ENCODE peak calls at places on chromosomes 7 and 10, in five cellular contexts. One of them, this sample, is unnamed. For H4K20me1, the result is how much of the 10 kb centered on the place peaks cover.

GRCh38 chr10:115321360-115321759 is 228.2 kb downstream of the ATRNL1 start:
- DNase-seq in K562: no peak
- DNase-seq in GM12878: peak
- DNase-seq in H1: no peak
- DNase-seq in HepG2: no peak
- DNase-seq in this sample: no peak

GRCh38 chr10:93357680-93358079 is 124.5 kb downstream of the MYOF start:
- DNase-seq in HepG2: peak
- DNase-seq in K562: peak
- DNase-seq in GM12878: no peak
- DNase-seq in H1: no peak
- DNase-seq in this sample: no peak

GRCh38 chr10:28246023-28246422 is 56.8 kb downstream of the MPP7 start:
- DNase-seq in H1: no peak
- DNase-seq in GM12878: no peak
- DNase-seq in HepG2: no peak
- DNase-seq in K562: no peak
- DNase-seq in this sample: no peak

GRCh38 chr10:80319318-80319717 is 29.9 kb upstream of the MAT1A start:
- DNase-seq in GM12878: no peak
- DNase-seq in HepG2: no peak
- DNase-seq in H1: no peak
- DNase-seq in K562: no peak
- DNase-seq in this sample: no peak

GRCh38 chr10:77391605-77392235 is 245.9 kb downstream of the KCNMA1 start:
- DNase-seq in HepG2: peak
- DNase-seq in H1: peak
- DNase-seq in K562: peak
- DNase-seq in GM12878: no peak
- DNase-seq in this sample: peak

GRCh38 chr10:104336829-104337526 is 1.3 kb downstream of the ITPRIP start:
- DNase-seq in GM12878: no peak
- DNase-seq in HepG2: peak
- DNase-seq in H1: no peak
- DNase-seq in K562: no peak
- DNase-seq in this sample: no peak

GRCh38 chr10:69952801-69953200 is 99.8 kb upstream of the MACROH2A2 start:
- DNase-seq in K562: no peak
- DNase-seq in HepG2: no peak
- DNase-seq in H1: peak
- DNase-seq in GM12878: no peak
- DNase-seq in this sample: no peak

GRCh38 chr7:138407792-138408191 is 52.3 kb upstream of the TRIM24 start:
- DNase-seq in HepG2: no peak
- DNase-seq in H1: no peak
- DNase-seq in GM12878: no peak
- DNase-seq in K562: no peak
- DNase-seq in this sample: no peak

GRCh38 chr10:43074409-43074808 is 2.5 kb upstream of the RET start:
- DNase-seq in H1: no peak
- DNase-seq in K562: no peak
- DNase-seq in HepG2: no peak
- DNase-seq in GM12878: no peak
- DNase-seq in this sample: no peak

GRCh38 chr10:118017850-118018249 is 28.9 kb downstream of the RAB11FIP2 start:
- DNase-seq in K562: no peak
- DNase-seq in GM12878: no peak
- DNase-seq in HepG2: no peak
- DNase-seq in H1: no peak
- DNase-seq in this sample: no peak

GRCh38 chr7:100490483-100491191 is 6.9 kb downstream of the NYAP1 start:
- DNase-seq in HepG2: no peak
- DNase-seq in GM12878: no peak
- DNase-seq in K562: no peak
- DNase-seq in H1: no peak
- DNase-seq in this sample: no peak

GRCh38 chr10:31133251-31133627 is 101.6 kb upstream of the ZNF438 start:
- DNase-seq in HepG2: no peak
- DNase-seq in GM12878: no peak
- DNase-seq in H1: no peak
- DNase-seq in K562: no peak
- DNase-seq in this sample: no peak

GRCh38 chr7:158255558-158255957 is 332.1 kb downstream of the PTPRN2 start:
- DNase-seq in K562: no peak
- DNase-seq in HepG2: no peak
- DNase-seq in H1: no peak
- DNase-seq in GM12878: no peak
- DNase-seq in this sample: no peak

GRCh38 chr7:101112233-101112632 is 14.7 kb upstream of the SERPINE1 start:
- DNase-seq in HepG2: no peak
- DNase-seq in K562: no peak
- DNase-seq in GM12878: no peak
- DNase-seq in H1: no peak
- DNase-seq in this sample: no peak

GRCh38 chr7:150949564-150949963 is 28.6 kb downstream of the KCNH2 start:
- DNase-seq in HepG2: no peak
- DNase-seq in K562: peak
- DNase-seq in GM12878: no peak
- DNase-seq in H1: no peak
- DNase-seq in this sample: no peak

GRCh38 chr10:359762-360161 is 224.5 kb downstream of the ZMYND11 start:
- DNase-seq in GM12878: no peak
- DNase-seq in HepG2: no peak
- DNase-seq in K562: no peak
- DNase-seq in H1: no peak
- DNase-seq in this sample: no peak

GRCh38 chr7:157432957-157433576 is 96.3 kb downstream of the DNAJB6 start:
- DNase-seq in K562: peak
- DNase-seq in H1: no peak
- DNase-seq in GM12878: no peak
- DNase-seq in HepG2: no peak
- DNase-seq in this sample: no peak

GRCh38 chr10:71921319-71922027 is 42.7 kb upstream of the CHST3 start:
- DNase-seq in GM12878: no peak
- DNase-seq in HepG2: no peak
- DNase-seq in K562: peak
- DNase-seq in H1: no peak
- DNase-seq in this sample: no peak

GRCh38 chr7:33243319-33243881 is 114.0 kb downstream of the BBS9 start:
- DNase-seq in HepG2: peak
- DNase-seq in GM12878: no peak
- DNase-seq in K562: peak
- DNase-seq in H1: no peak
- DNase-seq in this sample: peak

GRCh38 chr10:79097021-79097695 is 28.4 kb downstream of the ZMIZ1 start:
- DNase-seq in HepG2: no peak
- DNase-seq in K562: peak
- DNase-seq in H1: no peak
- DNase-seq in GM12878: no peak
- DNase-seq in this sample: no peak

GRCh38 chr10:79099898-79100448 is 31.2 kb downstream of the ZMIZ1 start:
- DNase-seq in GM12878: no peak
- DNase-seq in K562: no peak
- DNase-seq in HepG2: no peak
- DNase-seq in H1: no peak
- DNase-seq in this sample: no peak

GRCh38 chr10:79096514-79096913 is 27.7 kb downstream of the ZMIZ1 start:
- DNase-seq in GM12878: no peak
- DNase-seq in K562: no peak
- DNase-seq in H1: no peak
- DNase-seq in HepG2: no peak
- DNase-seq in this sample: no peak

GRCh38 chr10:79098061-79098460 is 29.3 kb downstream of the ZMIZ1 start:
- DNase-seq in GM12878: no peak
- DNase-seq in HepG2: no peak
- DNase-seq in K562: no peak
- DNase-seq in H1: no peak
- DNase-seq in this sample: no peak

DNA sequence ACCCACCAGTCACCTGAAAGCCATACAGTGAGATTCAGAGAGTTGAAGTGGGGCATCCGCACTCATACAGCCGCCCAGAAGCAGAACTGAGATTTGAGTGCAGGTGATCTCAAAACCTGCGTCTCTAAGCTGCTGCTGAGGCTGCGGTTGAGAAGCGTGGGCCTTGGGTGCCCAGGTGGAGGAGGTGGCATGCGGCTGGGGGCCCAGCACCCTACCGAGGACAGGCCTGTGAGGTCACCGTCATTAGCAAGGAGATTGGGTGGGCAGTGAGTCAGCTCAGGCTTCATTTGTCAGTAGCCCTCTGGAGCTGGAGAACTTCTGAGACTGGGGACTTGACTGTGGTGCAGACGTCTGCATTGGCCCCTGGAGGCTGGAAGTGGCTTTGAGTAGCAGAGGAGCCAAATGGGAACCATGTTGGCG is 29.8 kb downstream of the ZMIZ1 start:
- DNase-seq in K562: no peak
- DNase-seq in GM12878: peak
- DNase-seq in HepG2: no peak
- DNase-seq in H1: no peak
- DNase-seq in this sample: no peak
- H4K20me1 ChIP-seq in K562: under half
- H4K20me1 ChIP-seq in GM12878: under half
- H4K20me1 ChIP-seq in HepG2: half or more
- H4K20me1 ChIP-seq in H1: under half
- H4K20me1 ChIP-seq in this sample: under half

DNA sequence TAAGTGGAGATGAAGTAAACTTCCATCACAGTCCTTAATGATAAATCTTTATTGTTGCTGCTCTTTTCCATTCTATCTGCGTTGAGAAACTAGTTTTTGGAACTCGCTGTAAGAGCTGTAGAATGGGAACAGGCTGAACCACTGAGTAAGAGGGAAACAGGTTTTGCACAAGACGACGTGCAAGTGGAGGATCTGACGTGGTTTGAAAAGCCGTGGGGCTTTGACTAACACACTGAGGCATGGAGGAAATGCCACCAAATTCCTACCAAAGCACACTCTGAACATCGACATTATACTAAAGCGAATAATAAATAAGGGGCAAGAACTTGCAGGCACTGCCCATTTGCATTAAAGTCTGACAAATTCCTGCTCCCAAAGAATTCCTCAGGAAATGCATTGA is 160.6 kb downstream of the KLF6 start:
- DNase-seq in GM12878: no peak
- DNase-seq in K562: no peak
- DNase-seq in H1: no peak
- DNase-seq in HepG2: no peak
- DNase-seq in this sample: no peak
- TF ChIP-seq ZNF274 in GM12878: no peak
- TF ChIP-seq ZNF274 in K562: no peak
- TF ChIP-seq ZNF274 in H1: no peak
- TF ChIP-seq ZNF274 in HepG2: no peak
- TF ChIP-seq ZNF274 in this sample: no peak

GRCh38 chr7:71559214-71559613 is 427.3 kb downstream of the GALNT17 start:
- DNase-seq in HepG2: no peak
- DNase-seq in K562: no peak
- DNase-seq in GM12878: no peak
- DNase-seq in H1: no peak
- DNase-seq in this sample: no peak

GRCh38 chr7:71558806-71559205 is 426.9 kb downstream of the GALNT17 start:
- DNase-seq in K562: no peak
- DNase-seq in H1: no peak
- DNase-seq in HepG2: no peak
- DNase-seq in GM12878: no peak
- DNase-seq in this sample: no peak

GRCh38 chr7:71555758-71556157 is 423.8 kb downstream of the GALNT17 start:
- DNase-seq in H1: no peak
- DNase-seq in GM12878: no peak
- DNase-seq in HepG2: no peak
- DNase-seq in K562: no peak
- DNase-seq in this sample: no peak
- H4K20me1 ChIP-seq in H1: under half
- H4K20me1 ChIP-seq in GM12878: under half
- H4K20me1 ChIP-seq in HepG2: under half
- H4K20me1 ChIP-seq in K562: under half
- H4K20me1 ChIP-seq in this sample: under half

GRCh38 chr10:95837368-95837776 is 70.4 kb upstream of the CC2D2B start:
- DNase-seq in K562: no peak
- DNase-seq in GM12878: no peak
- DNase-seq in HepG2: no peak
- DNase-seq in H1: no peak
- DNase-seq in this sample: no peak
- TF ChIP-seq ZNF274 in K562: no peak
- TF ChIP-seq ZNF274 in GM12878: no peak
- TF ChIP-seq ZNF274 in HepG2: no peak
- TF ChIP-seq ZNF274 in H1: no peak
- TF ChIP-seq ZNF274 in this sample: no peak

GRCh38 chr7:16651391-16652254 is 5.6 kb downstream of the BZW2 start:
- DNase-seq in K562: no peak
- DNase-seq in HepG2: peak
- DNase-seq in GM12878: no peak
- DNase-seq in H1: no peak
- DNase-seq in this sample: no peak

GRCh38 chr7:16647435-16647960 is 1.5 kb downstream of the BZW2 start:
- DNase-seq in H1: no peak
- DNase-seq in HepG2: no peak
- DNase-seq in GM12878: no peak
- DNase-seq in K562: no peak
- DNase-seq in this sample: no peak

GRCh38 chr7:16648551-16648950 is 2.6 kb downstream of the BZW2 start:
- DNase-seq in GM12878: no peak
- DNase-seq in HepG2: peak
- DNase-seq in K562: peak
- DNase-seq in H1: no peak
- DNase-seq in this sample: no peak

GRCh38 chr7:16650266-16650665 is 4.3 kb downstream of the BZW2 start:
- DNase-seq in K562: no peak
- DNase-seq in GM12878: no peak
- DNase-seq in H1: no peak
- DNase-seq in HepG2: no peak
- DNase-seq in this sample: no peak

GRCh38 chr7:16649196-16649595 is 3.2 kb downstream of the BZW2 start:
- DNase-seq in HepG2: no peak
- DNase-seq in K562: no peak
- DNase-seq in GM12878: no peak
- DNase-seq in H1: no peak
- DNase-seq in this sample: no peak
- H4K20me1 ChIP-seq in HepG2: under half
- H4K20me1 ChIP-seq in K562: under half
- H4K20me1 ChIP-seq in GM12878: under half
- H4K20me1 ChIP-seq in H1: under half
- H4K20me1 ChIP-seq in this sample: under half

GRCh38 chr10:35711615-35712411 is 69.7 kb upstream of the FZD8 start:
- DNase-seq in GM12878: no peak
- DNase-seq in K562: no peak
- DNase-seq in HepG2: no peak
- DNase-seq in H1: no peak
- DNase-seq in this sample: no peak

GRCh38 chr10:35712486-35712885 is 70.4 kb upstream of the FZD8 start:
- DNase-seq in H1: no peak
- DNase-seq in HepG2: no peak
- DNase-seq in GM12878: no peak
- DNase-seq in K562: no peak
- DNase-seq in this sample: no peak

GRCh38 chr10:35705671-35706070 is 63.6 kb upstream of the FZD8 start:
- DNase-seq in GM12878: no peak
- DNase-seq in HepG2: no peak
- DNase-seq in K562: no peak
- DNase-seq in H1: no peak
- DNase-seq in this sample: no peak

GRCh38 chr10:35706959-35707358 is 64.9 kb upstream of the FZD8 start:
- DNase-seq in GM12878: no peak
- DNase-seq in HepG2: no peak
- DNase-seq in H1: no peak
- DNase-seq in K562: no peak
- DNase-seq in this sample: no peak

GRCh38 chr10:35707642-35708425 is 65.7 kb upstream of the FZD8 start:
- DNase-seq in GM12878: no peak
- DNase-seq in HepG2: no peak
- DNase-seq in K562: no peak
- DNase-seq in H1: no peak
- DNase-seq in this sample: no peak
- TF ChIP-seq ZNF274 in GM12878: no peak
- TF ChIP-seq ZNF274 in HepG2: no peak
- TF ChIP-seq ZNF274 in K562: no peak
- TF ChIP-seq ZNF274 in H1: no peak
- TF ChIP-seq ZNF274 in this sample: no peak